ENCODE peak calls at places on chromosomes 3 and 15, in ten cellular contexts. L is Peyer's patch, U is A549, F is IMR-90, M is esophagus muscularis mucosa, X is uterus, I is adrenal gland, O is GM12878, D is stomach, K is spleen. Y is an unnamed sample.

GRCh38 chr3:65928110-65928509 is 110.6 kb downstream of the MAGI1 start:
- DNase-seq in L (no peak), U (no peak), F (no peak), M (no peak), X (no peak), I (no peak), O (no peak), D (peak; percentile 58), K (no peak), Y (no peak)

GRCh38 chr15:51202783-51203182 is 108.1 kb upstream of the TNFAIP8L3 start:
- DNase-seq in L (no peak), U (no peak), F (no peak), M (no peak), X (no peak), I (no peak), O (no peak), D (no peak), K (no peak), Y (no peak)

GRCh38 chr15:33279613-33280205 is 31.1 kb upstream of the RYR3 start:
- DNase-seq in L (no peak), U (peak; percentile 54), F (no peak), M (peak; percentile 53), X (no peak), I (no peak), O (no peak), D (no peak), K (no peak), Y (no peak)

GRCh38 chr15:94930441-94930840 is 699.1 kb downstream of the MCTP2 start:
- DNase-seq in L (no peak), U (no peak), F (no peak), M (no peak), X (no peak), I (no peak), O (no peak), D (no peak), K (no peak), Y (no peak)

GRCh38 chr15:99429681-99430081 is 136.1 kb upstream of the MEF2A start:
- DNase-seq in L (peak; percentile 29), U (no peak), F (no peak), M (no peak), X (peak; percentile 6), I (no peak), O (no peak), D (no peak), K (peak; percentile 54), Y (peak; percentile 27)

GRCh38 chr3:132726341-132726823 is 4.2 kb upstream of the NPHP3 start:
- DNase-seq in L (no peak), U (peak; percentile 7), F (peak; percentile 22), M (no peak), X (no peak), I (no peak), O (no peak), D (no peak), K (no peak), Y (no peak)

GRCh38 chr15:38646716-38647115 is 82.1 kb upstream of the RASGRP1 start:
- DNase-seq in L (no peak), U (no peak), F (no peak), M (no peak), X (no peak), I (no peak), O (no peak), D (no peak), K (no peak), Y (no peak)

GRCh38 chr3:141104151-141104741 is 53.1 kb downstream of the SPSB4 start:
- DNase-seq in L (no peak), U (no peak), F (no peak), M (no peak), X (no peak), I (peak; percentile 48), O (no peak), D (peak; percentile 55), K (no peak), Y (peak; percentile 39)

GRCh38 chr3:47010910-47011309 is 31.4 kb downstream of the NBEAL2 start:
- DNase-seq in L (no peak), U (no peak), F (no peak), M (no peak), X (no peak), I (peak; percentile 50), O (no peak), D (no peak), K (no peak), Y (no peak)

GRCh38 chr3:47008851-47009224 is 29.4 kb downstream of the NBEAL2 start:
- DNase-seq in L (no peak), U (no peak), F (no peak), M (no peak), X (no peak), I (no peak), O (no peak), D (no peak), K (no peak), Y (no peak)

GRCh38 chr3:47008258-47008671 is 28.8 kb downstream of the NBEAL2 start:
- DNase-seq in L (peak; percentile 37), U (no peak), F (no peak), M (no peak), X (peak; percentile 17), I (peak; percentile 55), O (no peak), D (no peak), K (peak; percentile 45), Y (no peak)

GRCh38 chr3:47010050-47010712 is 30.7 kb downstream of the NBEAL2 start:
- DNase-seq in L (peak; percentile 51), U (no peak), F (no peak), M (no peak), X (peak; percentile 26), I (peak; percentile 67), O (no peak), D (peak; percentile 23), K (peak; percentile 74), Y (no peak)

GRCh38 chr3:47009225-47010049 is 30.0 kb downstream of the NBEAL2 start:
- DNase-seq in L (peak; percentile 69), U (no peak), F (peak; percentile 89), M (peak; percentile 96), X (peak; percentile 94), I (peak; percentile 95), O (peak; percentile 40), D (peak; percentile 77), K (peak; percentile 95), Y (peak; percentile 89)
- TF ChIP-seq POLR2A in L (no peak), U (no peak), F (peak; percentile 62), M (peak; percentile 69), X (peak; percentile 93), I (peak; percentile 89), O (peak; percentile 34), D (no peak), K (no peak), Y (peak; percentile 49)

DNA sequence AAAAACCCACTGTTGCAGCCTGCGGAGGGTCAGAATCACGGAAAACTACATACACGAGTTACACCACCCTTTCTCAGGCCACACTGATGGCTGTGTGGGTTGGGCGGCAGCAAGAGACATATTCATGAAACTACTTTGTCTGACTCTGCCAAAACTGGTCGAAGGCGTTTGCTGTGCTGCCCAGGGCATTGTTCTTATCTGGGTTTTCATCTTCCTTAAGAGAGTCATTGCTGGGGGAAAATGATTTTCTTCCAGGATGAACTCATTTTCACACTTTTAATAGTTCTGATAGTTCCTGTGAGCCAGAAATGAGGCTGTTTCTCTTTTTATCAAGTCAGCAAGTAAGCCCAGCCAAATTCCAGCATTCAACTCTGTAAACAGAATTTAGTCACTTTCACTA is 47.6 kb downstream of the TRIM71 start:
- DNase-seq in L (no peak), U (no peak), F (no peak), M (no peak), X (no peak), I (no peak), O (no peak), D (peak; percentile 34), K (no peak), Y (no peak)
- H3K4me1 ChIP-seq in L (no peaks in the 10 kb centered on the region), U (no peaks in the 10 kb centered on the region), F (no peaks in the 10 kb centered on the region), M (peaks cover 4% of the 10 kb centered on the region), X (no peaks in the 10 kb centered on the region), I (no peaks in the 10 kb centered on the region), O (no peaks in the 10 kb centered on the region), D (peaks cover 5% of the 10 kb centered on the region), K (no peaks in the 10 kb centered on the region), Y (no peaks in the 10 kb centered on the region)

GRCh38 chr3:101573449-101574387 is at the start of gene PCNP:
- DNase-seq in L (peak; percentile 99), U (peak; percentile 88), F (peak; percentile 99), M (peak; percentile 99), X (peak; percentile 99), I (peak; percentile 99), O (peak; percentile 94), D (peak; percentile 98), K (peak; percentile 100), Y (peak; percentile 99)
- TF ChIP-seq POLR2A in L (peak; percentile 83), U (peak; percentile 79), F (peak; percentile 93), M (peak; percentile 71), X (peak; percentile 77), I (peak; percentile 91), O (peak; percentile 96), D (no peak), K (peak; percentile 82), Y (peak; percentile 87)

DNA sequence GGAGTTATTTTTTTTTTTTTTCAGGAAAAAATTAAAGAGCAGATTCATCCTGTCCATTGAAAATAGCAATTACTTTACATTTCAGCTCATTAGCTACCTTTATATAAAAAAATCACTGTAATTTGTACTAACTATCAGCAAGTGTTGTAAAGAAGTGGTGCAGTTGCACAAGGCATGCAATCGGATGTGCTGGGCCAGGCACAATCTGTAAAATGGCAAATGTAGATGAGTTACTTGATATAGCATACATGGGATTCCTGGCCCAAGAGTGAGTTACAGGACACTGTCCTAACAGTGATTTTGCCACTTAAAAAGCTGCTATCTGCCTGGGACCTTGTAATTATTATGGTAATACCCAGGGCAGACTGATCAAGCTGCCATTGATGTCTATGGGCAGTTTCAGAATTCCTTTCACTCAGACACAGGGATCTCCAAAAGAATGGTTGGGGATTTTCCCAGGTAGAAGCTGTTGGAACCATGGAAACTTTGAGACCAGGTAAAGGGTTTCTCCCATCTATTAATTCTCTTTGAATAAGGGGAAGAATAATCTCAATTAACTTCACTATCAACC is 182.2 kb upstream of the ICE2 start:
- DNase-seq in L (no peak), U (no peak), F (no peak), M (no peak), X (no peak), I (no peak), O (no peak), D (no peak), K (no peak), Y (no peak)
- H3K4me1 ChIP-seq in L (no peaks in the 10 kb centered on the region), U (no peaks in the 10 kb centered on the region), F (no peaks in the 10 kb centered on the region), M (peaks cover 16% of the 10 kb centered on the region), X (no peaks in the 10 kb centered on the region), I (peaks cover 50% of the 10 kb centered on the region), O (peaks cover 12% of the 10 kb centered on the region), D (no peaks in the 10 kb centered on the region), K (peaks cover 17% of the 10 kb centered on the region), Y (peaks cover 6% of the 10 kb centered on the region)

Y was measured in right lobe of liver.